ENCODE peak calls at places on chromosomes 1 and 21, in five cellular contexts. V is AG04450, G is NCI-H1417, I is B cell, E is amygdala. N is an unnamed sample.

GRCh38 chr1:205270764-205271163 is 43.0 kb downstream of the TMCC2 start:
- DNase-seq in I (no peak), G (no peak), E (no peak), V (no peak), N (no peak)

GRCh38 chr1:21249940-21250493 is 40.2 kb downstream of the ECE1 start:
- DNase-seq in I (no peak), G (no peak), V (no peak), E (no peak), N (no peak)

GRCh38 chr1:207910678-207911354 is at the start of gene CD34:
- DNase-seq in E (no peak), I (no peak), G (no peak), V (no peak), N (peak)

GRCh38 chr1:54227091-54227602 is 27.2 kb downstream of the MRPL37 start:
- DNase-seq in V (no peak), G (no peak), E (no peak), I (no peak), N (peak)

GRCh38 chr1:192914092-192914491 is 105.3 kb downstream of the RGS2 start:
- DNase-seq in E (no peak), V (no peak), G (no peak), I (no peak), N (no peak)

GRCh38 chr1:233107130-233107529 is 156.7 kb downstream of the NTPCR start:
- DNase-seq in G (no peak), V (no peak), E (no peak), I (no peak), N (no peak)

GRCh38 chr1:231337043-231337471 is 595 bp downstream of the EXOC8 start:
- DNase-seq in I (no peak), G (no peak), E (no peak), V (no peak), N (no peak)

GRCh38 chr21:33123396-33124120 is 53.6 kb downstream of the OLIG1 start:
- DNase-seq in V (no peak), I (no peak), E (no peak), G (no peak), N (no peak)

GRCh38 chr1:6025269-6026094 is 20.2 kb upstream of the KCNAB2 start:
- DNase-seq in I (peak), V (no peak), G (no peak), E (no peak), N (no peak)

GRCh38 chr1:109351457-109351856 is 44.6 kb upstream of the MYBPHL start:
- DNase-seq in E (no peak), V (no peak), G (no peak), I (no peak), N (no peak)

GRCh38 chr1:37867784-37868183 is 8.4 kb upstream of the MTF1 start:
- DNase-seq in V (no peak), I (no peak), E (no peak), G (no peak), N (no peak)

N was measured in frontal cortex.